ENCODE peak calls at places on chromosome 9, in eight cellular contexts. G is foreskin fibroblast, N is heart left ventricle, C is heart right ventricle, F is choroid plexus epithelial cell, V is Caco-2, A is A549, U is colonic mucosa. B is an unnamed sample.

GRCh38 chr9:111272571-111272970 is 57.5 kb downstream of the OR2K2 start:
- DNase-seq in G (no peak), N (no peak), C (no peak), F (no peak), V (no peak), A (no peak), U (no peak), B (no peak)

GRCh38 chr9:97847474-97848236 is 5.4 kb upstream of the FOXE1 start:
- DNase-seq in G (no peak), N (no peak), C (no peak), F (no peak), V (no peak), A (no peak), U (no peak), B (no peak)

GRCh38 chr9:27247756-27248155 is 49.2 kb downstream of the EQTN start:
- DNase-seq in G (no peak), N (no peak), C (no peak), F (peak; percentile 75), V (no peak), A (peak; percentile 50), U (peak; percentile 58), B (peak; percentile 64)

GRCh38 chr9:110977259-110977709 is 61.0 kb downstream of the LPAR1 start:
- DNase-seq in G (peak; percentile 88), N (no peak), C (no peak), F (peak; percentile 82), V (no peak), A (peak; percentile 36), U (peak; percentile 30), B (peak; percentile 76)

GRCh38 chr9:6689893-6690634 is 44.5 kb upstream of the GLDC start:
- DNase-seq in G (no peak), N (no peak), C (no peak), F (no peak), V (no peak), A (no peak), U (no peak), B (no peak)

GRCh38 chr9:87109851-87110250 is 162.5 kb upstream of the GAS1 start:
- DNase-seq in G (peak; percentile 70), N (no peak), C (no peak), F (peak; percentile 83), V (no peak), A (no peak), U (no peak), B (peak; percentile 53)

GRCh38 chr9:133158695-133159094 is 5.0 kb downstream of the GBGT1 start:
- DNase-seq in G (no peak), N (no peak), C (no peak), F (no peak), V (no peak), A (no peak), U (peak; percentile 14), B (no peak)

GRCh38 chr9:114745108-114745848 is 60.6 kb downstream of the TNFSF15 start:
- DNase-seq in G (peak; percentile 61), N (no peak), C (no peak), F (no peak), V (no peak), A (no peak), U (no peak), B (peak; percentile 29)

GRCh38 chr9:122144836-122145235 is 14.7 kb downstream of the NDUFA8 start:
- DNase-seq in G (peak; percentile 36), N (no peak), C (no peak), F (peak; percentile 60), V (no peak), A (no peak), U (no peak), B (no peak)

GRCh38 chr9:117354252-117354847 is 60.5 kb downstream of the ASTN2 start:
- DNase-seq in G (no peak), N (no peak), C (no peak), F (no peak), V (no peak), A (no peak), U (no peak), B (no peak)

GRCh38 chr9:95045751-95046150 is 271.8 kb downstream of the FANCC start:
- DNase-seq in G (no peak), N (no peak), C (no peak), F (no peak), V (no peak), A (peak; percentile 69), U (no peak), B (no peak)

GRCh38 chr9:96187108-96187695 is 114.8 kb downstream of the HSD17B3 start:
- DNase-seq in G (no peak), N (no peak), C (no peak), F (no peak), V (peak; percentile 45), A (no peak), U (peak; percentile 80), B (no peak)

GRCh38 chr9:81146684-81147337 is 542.5 kb downstream of the TLE1 start:
- DNase-seq in G (peak; percentile 65), N (no peak), C (no peak), F (peak; percentile 33), V (no peak), A (peak; percentile 19), U (no peak), B (peak; percentile 4)

GRCh38 chr9:131370638-131371037 is 23.2 kb upstream of the PRRC2B start:
- DNase-seq in G (no peak), N (no peak), C (no peak), F (no peak), V (no peak), A (no peak), U (no peak), B (no peak)

GRCh38 chr9:36276840-36277239 is 18.6 kb upstream of the GNE start:
- DNase-seq in G (peak; percentile 78), N (no peak), C (peak; percentile 11), F (peak; percentile 90), V (peak; percentile 68), A (peak; percentile 28), U (peak; percentile 75), B (peak; percentile 79)

DNA sequence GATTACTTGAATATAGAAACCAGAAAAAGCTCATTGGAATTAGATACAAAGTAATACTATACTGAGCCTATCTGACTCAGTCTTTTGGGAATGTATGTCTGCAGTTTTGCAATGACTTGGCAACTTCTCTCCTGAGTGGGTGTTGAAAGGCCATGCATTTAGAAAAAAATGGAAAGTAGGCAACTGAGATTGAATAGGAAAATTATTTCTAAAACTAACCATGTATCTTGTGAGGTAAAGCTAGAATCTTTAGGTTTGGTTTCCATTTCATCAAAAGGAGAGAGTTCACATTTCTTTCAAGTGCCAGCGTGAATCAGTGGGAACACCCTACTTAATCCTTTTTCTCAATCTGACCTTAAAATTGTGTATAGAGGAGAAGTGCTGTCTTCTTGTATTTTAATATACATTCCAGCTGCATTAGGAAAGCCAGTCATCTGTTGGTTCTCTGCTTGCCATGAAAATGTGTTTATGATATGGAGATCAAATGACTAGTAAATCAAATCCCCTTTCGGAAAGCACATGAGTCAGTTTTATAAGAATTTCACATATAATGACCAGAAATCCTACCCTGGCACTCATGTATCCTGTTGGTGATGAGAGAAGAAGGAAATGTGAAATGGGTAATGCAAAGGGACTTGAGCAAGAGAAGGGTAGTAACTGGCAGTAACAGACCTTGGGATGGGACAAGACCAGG is 30.4 kb downstream of the NFX1 start:
- DNase-seq in G (peak; percentile 94), N (no peak), C (no peak), F (peak; percentile 97), V (no peak), A (peak; percentile 81), U (no peak), B (peak; percentile 96)
- H3K4me3 ChIP-seq in G (peak overlapping the region; percentile 1), N (no peak overlapping the region), C (no peak overlapping the region), F (no peak overlapping the region), V (no peak overlapping the region), A (no peak overlapping the region), U (no peak overlapping the region), B (no peak overlapping the region)

GRCh38 chr9:21550392-21550791 is 68.3 kb upstream of the IFNE start:
- DNase-seq in G (no peak), N (no peak), C (no peak), F (no peak), V (no peak), A (no peak), U (no peak), B (no peak)

GRCh38 chr9:21551401-21551800 is 69.3 kb upstream of the IFNE start:
- DNase-seq in G (no peak), N (no peak), C (no peak), F (no peak), V (no peak), A (no peak), U (no peak), B (no peak)

GRCh38 chr9:21546949-21547348 is 64.8 kb upstream of the IFNE start:
- DNase-seq in G (no peak), N (no peak), C (no peak), F (no peak), V (no peak), A (no peak), U (no peak), B (no peak)

GRCh38 chr9:21549890-21550289 is 67.8 kb upstream of the IFNE start:
- DNase-seq in G (no peak), N (no peak), C (no peak), F (no peak), V (no peak), A (no peak), U (no peak), B (no peak)

DNA sequence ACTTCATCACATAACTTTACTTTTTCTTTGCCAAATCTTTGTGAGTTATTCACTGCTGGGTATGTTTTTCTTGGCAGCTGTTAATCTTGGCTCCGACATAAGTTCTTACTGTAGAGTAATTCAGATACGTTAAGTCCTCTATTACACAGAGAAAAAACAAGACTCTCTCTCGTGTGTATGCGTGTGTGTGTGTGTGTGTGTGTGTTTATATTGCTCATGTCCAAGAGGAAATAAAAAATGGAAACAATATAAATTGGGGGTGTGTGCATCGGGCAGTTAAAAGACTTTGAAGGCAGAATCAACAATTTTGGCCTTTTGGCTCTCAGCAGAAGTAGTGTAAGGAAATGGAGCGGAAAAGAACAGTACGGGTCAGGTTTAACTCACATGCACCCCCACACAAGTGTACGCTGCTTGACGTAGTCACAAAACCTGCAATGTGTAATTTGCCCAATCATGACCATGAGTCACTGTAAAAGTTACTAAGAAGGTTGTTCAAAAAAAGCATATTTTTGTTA is 67.2 kb upstream of the IFNE start:
- DNase-seq in G (peak; percentile 91), N (no peak), C (no peak), F (peak; percentile 99), V (no peak), A (peak; percentile 84), U (peak; percentile 45), B (peak; percentile 99)
- H3K4me3 ChIP-seq in G (no peak overlapping the region), N (no peak overlapping the region), C (no peak overlapping the region), F (peak overlapping the region; percentile 34), V (no peak overlapping the region), A (peak overlapping the region; percentile 79), U (no peak overlapping the region), B (peak overlapping the region; percentile 19)

GRCh38 chr9:16705121-16705604 is 165.3 kb downstream of the BNC2 start:
- DNase-seq in G (peak; percentile 99), N (peak; percentile 83), C (peak; percentile 86), F (peak; percentile 95), V (no peak), A (peak; percentile 99), U (peak; percentile 42), B (peak; percentile 99)
- H3K4me3 ChIP-seq in G (peak overlapping the region; percentile 38), N (peak overlapping the region; percentile 49), C (peak overlapping the region; percentile 41), F (peak overlapping the region; percentile 23), V (no peak overlapping the region), A (peak overlapping the region; percentile 44), U (no peak overlapping the region), B (peak overlapping the region; percentile 63)

DNA sequence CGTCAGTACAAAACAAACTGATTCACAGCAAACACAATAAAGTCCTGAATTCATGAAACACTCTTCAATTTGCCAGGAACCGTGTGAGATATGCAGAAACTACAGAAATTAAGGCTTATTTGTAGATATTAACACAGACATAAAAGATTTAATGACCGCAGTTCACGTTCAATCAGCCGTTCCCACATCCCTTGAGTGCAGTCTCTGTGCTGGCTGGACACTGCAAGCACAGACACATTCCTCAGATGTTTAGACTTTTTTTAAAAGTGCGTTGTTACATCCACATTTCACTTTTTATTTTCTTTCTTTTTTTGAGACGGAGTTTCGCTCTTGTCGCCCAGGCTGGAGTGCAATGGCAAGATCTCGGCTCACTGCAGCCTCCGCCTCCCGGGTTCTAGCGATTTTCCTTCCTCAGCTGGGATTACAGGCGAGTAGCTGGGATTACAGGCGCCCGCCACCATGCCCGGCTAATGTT is 542 bp upstream of the CEP78 start:
- DNase-seq in G (peak; percentile 40), N (no peak), C (no peak), F (peak; percentile 69), V (no peak), A (no peak), U (no peak), B (peak; percentile 42)
- H3K4me3 ChIP-seq in G (peak overlapping the region; percentile 74), N (peak overlapping the region; percentile 71), C (peak overlapping the region; percentile 87), F (peak overlapping the region; percentile 70), V (peak overlapping the region; percentile 54), A (peak overlapping the region; percentile 81), U (peak overlapping the region; percentile 86), B (peak overlapping the region; percentile 66)

B was measured in fibroblast of pulmonary artery.